ENCODE peak calls at places on chromosomes 7 and 10, in seven cellular contexts. A, T, W, H, N, U and C are unnamed samples. For H3K4me1, the result is how much of the 10 kb centered on the place peaks cover.

GRCh38 chr10:132591166-132591971 is 53.8 kb downstream of the INPP5A start:
- DNase-seq in A (peak), T (no peak), W (peak), H (peak), N (peak), U (peak), C (peak)

GRCh38 chr7:24216576-24217116 is 67.3 kb upstream of the NPY start:
- DNase-seq in A (peak), T (no peak), W (peak), H (no peak), N (no peak), U (no peak), C (no peak)

GRCh38 chr7:26291699-26292538 is at the start of gene SNX10:
- DNase-seq in A (peak), T (peak), W (peak), H (no peak), N (no peak), U (peak), C (peak)

GRCh38 chr7:157368955-157369354 is 32.2 kb downstream of the DNAJB6 start:
- DNase-seq in A (no peak), T (no peak), W (no peak), H (no peak), N (no peak), U (no peak), C (no peak)

GRCh38 chr7:376306-376969 is 86.5 kb downstream of the FOXL3 start:
- DNase-seq in A (no peak), T (no peak), W (no peak), H (peak), N (no peak), U (no peak), C (peak)

GRCh38 chr10:68103237-68103866 is 5.9 kb upstream of the MYPN start:
- DNase-seq in A (peak), T (no peak), W (no peak), H (no peak), N (no peak), U (no peak), C (no peak)

GRCh38 chr7:18408461-18408860 is 87.1 kb upstream of the HDAC9 start:
- DNase-seq in A (peak), T (no peak), W (peak), H (no peak), N (no peak), U (no peak), C (no peak)

GRCh38 chr7:106452031-106452851 is 167.5 kb upstream of the NAMPT start:
- DNase-seq in A (no peak), T (no peak), W (no peak), H (no peak), N (no peak), U (no peak), C (no peak)

GRCh38 chr7:43501881-43502280 is 81.0 kb upstream of the STK17A start:
- DNase-seq in A (no peak), T (no peak), W (peak), H (no peak), N (no peak), U (no peak), C (no peak)

GRCh38 chr7:41030673-41031072 is 672.2 kb downstream of the INHBA start:
- DNase-seq in A (peak), T (no peak), W (peak), H (no peak), N (no peak), U (no peak), C (no peak)

GRCh38 chr7:2008936-2009540 is 223.7 kb downstream of the MAD1L1 start:
- DNase-seq in A (no peak), T (no peak), W (no peak), H (peak), N (no peak), U (no peak), C (no peak)

GRCh38 chr7:377069-378040 is 87.4 kb downstream of the FOXL3 start:
- DNase-seq in A (no peak), T (no peak), W (no peak), H (peak), N (no peak), U (peak), C (no peak)

GRCh38 chr7:148020679-148021078 is 569.9 kb upstream of the C7orf33 start:
- DNase-seq in A (no peak), T (no peak), W (no peak), H (no peak), N (no peak), U (no peak), C (no peak)

GRCh38 chr7:36967387-36967786 is 243.1 kb upstream of the AOAH start:
- DNase-seq in A (peak), T (no peak), W (peak), H (peak), N (no peak), U (peak), C (peak)

GRCh38 chr7:87497482-87497881 is 22.0 kb upstream of the ABCB4 start:
- DNase-seq in A (no peak), T (no peak), W (no peak), H (no peak), N (no peak), U (no peak), C (no peak)

GRCh38 chr10:73589538-73590126 is 1.5 kb downstream of the USP54 start:
- DNase-seq in A (peak), T (no peak), W (peak), H (no peak), N (no peak), U (no peak), C (no peak)

GRCh38 chr7:47291461-47292051 is 290.4 kb downstream of the TNS3 start:
- DNase-seq in A (peak), T (no peak), W (peak), H (no peak), N (peak), U (peak), C (no peak)

GRCh38 chr10:11830836-11831519 is 7.8 kb downstream of the PROSER2 start:
- DNase-seq in A (peak), T (no peak), W (peak), H (no peak), N (no peak), U (no peak), C (no peak)

GRCh38 chr10:79454259-79454658 is 8.8 kb upstream of the ZCCHC24 start:
- DNase-seq in A (peak), T (no peak), W (peak), H (peak), N (no peak), U (no peak), C (no peak)

GRCh38 chr7:51927738-51928137 is 611.1 kb upstream of the COBL start:
- DNase-seq in A (no peak), T (no peak), W (no peak), H (no peak), N (no peak), U (no peak), C (no peak)

GRCh38 chr7:2665359-2665791 is 22.6 kb upstream of the AMZ1 start:
- DNase-seq in A (no peak), T (no peak), W (no peak), H (no peak), N (no peak), U (no peak), C (no peak)

GRCh38 chr7:14900051-14900450 is 2.5 kb downstream of the DGKB start:
- DNase-seq in A (peak), T (no peak), W (no peak), H (no peak), N (no peak), U (no peak), C (no peak)

GRCh38 chr7:122145937-122146336 is 1.9 kb upstream of the AASS start:
- DNase-seq in A (no peak), T (no peak), W (no peak), H (no peak), N (no peak), U (no peak), C (no peak)

GRCh38 chr10:58898854-58899573 is 277.4 kb upstream of the PHYHIPL start:
- DNase-seq in A (peak), T (no peak), W (no peak), H (no peak), N (no peak), U (no peak), C (no peak)

GRCh38 chr10:80860719-80861118 is 323.0 kb downstream of the SH2D4B start:
- DNase-seq in A (no peak), T (no peak), W (no peak), H (no peak), N (no peak), U (no peak), C (no peak)

DNA sequence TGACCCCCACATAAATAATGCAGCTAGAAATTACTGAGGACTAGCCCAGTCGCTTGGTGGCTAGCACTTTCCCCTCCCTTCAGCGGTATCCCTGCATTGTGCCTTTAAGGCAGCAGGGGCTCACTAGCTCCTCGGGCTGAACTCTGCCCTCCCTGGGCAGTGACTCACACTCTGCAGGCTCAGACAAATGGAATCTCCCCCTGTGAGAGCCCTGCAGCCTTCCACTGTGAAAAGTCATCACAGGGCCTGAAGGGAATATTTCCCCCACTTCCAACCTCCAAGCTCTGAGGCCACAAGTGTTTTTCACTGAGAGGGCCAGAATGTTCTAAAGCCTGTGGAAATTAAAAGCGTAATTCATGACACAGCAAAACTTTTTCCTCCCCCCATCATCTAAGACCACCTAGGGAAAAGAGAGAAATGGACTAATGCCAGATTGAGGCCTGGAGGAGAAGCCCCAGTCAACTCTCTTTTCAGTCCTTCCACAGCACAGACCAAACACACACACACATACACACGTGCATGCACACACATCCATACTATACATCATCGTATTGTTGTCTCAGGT is 93.6 kb upstream of the COL1A2 start:
- DNase-seq in A (peak), T (no peak), W (peak), H (peak), N (peak), U (peak), C (peak)
- H3K4me3 ChIP-seq in A (peak), T (no peak), W (peak), H (no peak), N (no peak), U (no peak), C (no peak)

GRCh38 chr10:99854860-99855259 is 72.4 kb downstream of the ABCC2 start:
- DNase-seq in A (peak), T (no peak), W (peak), H (no peak), N (no peak), U (no peak), C (peak)
- TF ChIP-seq CTCF in A (peak), T (no peak), W (peak), H (peak), N (no peak), U (peak), C (no peak)

DNA sequence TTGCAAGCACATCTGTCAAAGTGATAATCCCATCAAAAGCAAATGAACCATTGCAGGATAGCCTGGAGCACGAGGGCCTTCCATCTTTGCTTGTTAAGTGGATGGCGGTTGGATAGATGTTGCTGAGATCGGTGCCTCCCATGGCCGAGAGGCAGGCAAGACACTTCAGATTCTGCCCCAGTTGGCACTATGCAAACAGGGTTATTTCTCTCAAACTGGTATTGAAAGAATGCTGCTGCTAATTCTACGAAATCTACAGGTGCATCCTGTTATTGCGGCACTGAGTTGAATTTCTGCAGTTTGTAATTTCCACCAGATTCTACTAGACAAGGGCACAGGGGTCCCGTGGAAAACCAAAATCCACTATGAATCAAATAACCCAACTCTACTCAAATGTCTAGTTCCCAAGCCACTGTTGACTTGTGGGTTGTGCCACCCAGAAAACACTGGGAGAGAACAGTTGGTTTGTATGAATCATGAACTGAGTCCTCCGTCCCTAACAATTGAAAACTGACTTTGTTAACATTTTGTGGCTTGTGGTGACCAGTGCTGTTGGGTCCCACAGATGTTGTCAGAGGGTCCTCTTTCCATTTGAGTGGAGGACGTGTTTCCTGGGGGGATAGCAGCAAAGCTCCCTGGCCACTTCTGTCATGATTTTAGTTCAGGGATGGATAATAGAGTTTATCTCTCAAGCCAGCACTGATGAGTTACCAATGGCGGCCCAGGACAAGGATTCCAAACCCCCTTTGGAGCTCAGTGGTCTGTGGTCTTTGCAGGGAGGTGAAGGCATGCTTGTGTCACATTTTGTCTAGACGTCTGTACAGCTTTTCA is 7.1 kb upstream of the IL2RA start:
- DNase-seq in A (no peak), T (no peak), W (peak), H (peak), N (no peak), U (no peak), C (no peak)
- H3K4me1 ChIP-seq in A (under half), T (under half), W (under half), H (under half), N (under half), U (under half), C (under half)

DNA sequence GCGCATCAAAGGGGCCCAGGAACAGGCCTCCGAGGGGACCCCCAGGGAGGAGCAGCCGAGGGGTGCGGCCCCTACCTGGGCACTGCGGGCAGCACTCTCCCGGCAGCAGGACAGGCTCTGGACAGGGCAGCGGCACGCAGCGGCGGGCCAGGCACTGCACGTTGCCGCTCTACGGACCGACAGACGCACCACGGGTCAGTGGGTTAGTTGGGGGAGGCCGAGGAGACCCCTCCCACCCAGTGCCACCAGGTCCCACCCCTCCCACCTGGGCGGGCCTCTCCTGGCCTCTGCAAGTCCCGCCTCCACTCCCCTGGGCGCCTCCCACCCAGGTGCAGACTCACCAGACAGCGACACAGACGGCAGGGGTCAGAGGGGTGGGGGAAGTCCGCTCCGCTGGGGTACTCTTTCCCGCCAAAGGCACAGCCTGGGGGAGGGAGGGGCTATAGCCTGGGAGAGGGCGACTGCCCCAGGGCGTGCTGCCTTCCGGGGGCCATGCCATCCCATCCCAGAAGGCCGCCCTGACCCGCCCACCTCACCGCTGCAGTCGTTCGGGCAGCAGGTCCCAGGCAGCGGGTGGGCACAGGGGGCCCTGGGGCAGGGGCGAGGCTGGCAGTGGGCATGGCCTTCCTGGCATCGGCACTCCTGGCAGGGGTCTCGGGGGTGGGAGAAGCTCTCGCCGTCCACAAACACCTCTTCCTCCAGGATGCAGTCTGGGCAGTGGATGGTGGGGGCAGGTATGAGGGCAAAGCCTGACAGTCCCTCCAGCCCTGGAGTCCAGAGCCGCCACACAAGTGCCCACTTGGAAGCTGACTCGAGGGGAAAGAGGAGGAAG is 19.2 kb downstream of the KCP start:
- DNase-seq in A (peak), T (no peak), W (no peak), H (no peak), N (no peak), U (no peak), C (no peak)
- H3K4me3 ChIP-seq in A (peak), T (no peak), W (no peak), H (peak), N (peak), U (peak), C (no peak)

DNA sequence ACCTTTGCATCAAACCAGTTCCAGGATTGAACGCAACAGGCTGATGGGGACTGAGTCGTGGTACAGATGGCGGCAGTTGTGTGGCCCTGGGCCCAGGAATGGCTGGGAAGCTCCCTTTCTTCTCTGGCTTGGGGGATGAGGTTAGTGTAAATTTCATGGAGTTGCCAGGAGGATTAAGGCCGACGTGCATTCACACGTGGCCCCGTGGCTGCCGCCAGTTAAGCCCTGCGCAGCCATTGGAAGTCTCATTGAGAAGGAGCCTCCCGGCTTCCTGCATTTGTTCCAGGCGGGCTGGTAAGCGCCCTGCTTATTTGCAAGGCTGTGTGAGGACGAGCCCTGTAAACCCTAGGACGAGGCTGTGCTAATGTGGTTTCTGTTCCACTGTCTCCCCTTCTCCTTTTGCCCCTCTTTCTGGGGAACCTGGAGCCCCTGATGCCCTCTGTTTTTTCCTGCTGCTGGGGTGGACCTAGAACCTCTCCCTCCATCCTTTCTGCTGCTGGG is 174.7 kb upstream of the TNRC18 start:
- DNase-seq in A (no peak), T (no peak), W (peak), H (no peak), N (no peak), U (no peak), C (no peak)
- TF ChIP-seq CTCF in A (no peak), T (no peak), W (no peak), H (no peak), N (no peak), U (no peak), C (no peak)

GRCh38 chr10:558891-559766 is 130.3 kb downstream of the DIP2C start:
- DNase-seq in A (no peak), T (no peak), W (no peak), H (no peak), N (no peak), U (no peak), C (no peak)
- H3K4me1 ChIP-seq in A (under half), T (under half), W (under half), H (under half), N (under half), U (under half), C (under half)

GRCh38 chr10:29533046-29533445 is 101.7 kb downstream of the SVIL start:
- DNase-seq in A (no peak), T (no peak), W (no peak), H (no peak), N (no peak), U (no peak), C (no peak)

GRCh38 chr10:29533696-29534285 is 101.0 kb downstream of the SVIL start:
- DNase-seq in A (no peak), T (no peak), W (peak), H (no peak), N (no peak), U (peak), C (peak)

GRCh38 chr10:29535778-29536459 is 98.9 kb downstream of the SVIL start:
- DNase-seq in A (no peak), T (no peak), W (peak), H (no peak), N (no peak), U (no peak), C (peak)

GRCh38 chr10:29534590-29534989 is 100.2 kb downstream of the SVIL start:
- DNase-seq in A (no peak), T (no peak), W (no peak), H (no peak), N (no peak), U (no peak), C (no peak)

DNA sequence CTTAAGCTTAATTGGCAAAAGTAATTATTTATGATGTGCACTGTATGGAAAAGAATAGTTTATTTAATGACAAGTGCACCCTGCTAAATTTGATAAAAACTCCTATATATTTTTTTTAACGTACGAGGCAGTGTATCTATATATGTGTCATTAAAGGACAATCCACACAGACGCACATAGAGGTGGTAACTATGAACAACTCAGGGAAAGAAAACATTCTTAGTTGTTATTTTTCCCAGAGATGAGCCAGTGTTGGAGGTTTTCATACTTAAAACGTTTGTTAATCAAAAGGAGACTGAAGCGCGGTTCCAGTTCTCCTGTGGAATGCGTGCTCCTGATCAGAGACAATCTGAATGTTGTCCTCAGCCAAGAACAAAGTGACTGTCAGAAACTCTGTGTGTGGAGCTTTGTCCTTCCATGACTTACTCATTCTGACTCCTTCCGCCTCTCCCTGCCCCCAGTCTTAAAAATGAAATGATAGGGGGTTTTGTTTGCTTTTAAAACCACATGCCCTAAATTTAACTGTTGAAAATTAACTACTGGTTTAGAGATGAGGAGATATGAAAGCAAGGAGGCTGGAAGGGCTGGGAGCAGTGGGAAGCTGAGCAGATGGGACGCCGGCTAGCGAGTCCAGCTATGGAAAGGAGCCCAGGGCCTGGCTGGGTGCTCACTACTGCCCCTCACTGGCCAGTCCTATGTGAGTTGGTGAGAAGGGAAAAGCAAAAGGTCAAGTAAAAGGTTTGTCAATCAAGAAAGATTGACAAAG is 99.6 kb downstream of the SVIL start:
- DNase-seq in A (peak), T (no peak), W (peak), H (no peak), N (no peak), U (peak), C (peak)
- H3K4me3 ChIP-seq in A (peak), T (no peak), W (peak), H (no peak), N (peak), U (no peak), C (no peak)